ENCODE peak calls at places on chromosomes 3 and 15, in six cellular contexts. N is endothelial cell, O is foreskin fibroblast, H is GM13976, E is progenitor cell of endocrine pancreas, U is mesothelial cell of epicardium. P is an unnamed sample.

GRCh38 chr3:122918576-122919290 is 108.8 kb downstream of the SEMA5B start:
- DNase-seq in E (no peak), N (no peak), U (no peak), H (no peak), O (peak; percentile 6), P (no peak)

GRCh38 chr15:84631706-84632272 is 22.3 kb downstream of the WDR73 start:
- DNase-seq in N (no peak), H (no peak), U (no peak), O (no peak), E (no peak), P (no peak)

GRCh38 chr15:56871180-56871579 is 47.3 kb upstream of the TCF12 start:
- DNase-seq in N (no peak), H (no peak), E (no peak), U (no peak), O (peak; percentile 63), P (no peak)

GRCh38 chr15:42154576-42155355 is 1.7 kb downstream of the PLA2G4F start:
- DNase-seq in H (no peak), U (no peak), O (no peak), E (no peak), N (no peak), P (no peak)

GRCh38 chr3:128482857-128483656 is 9.9 kb downstream of the GATA2 start:
- DNase-seq in U (no peak), H (no peak), E (no peak), N (peak; percentile 69), O (peak; percentile 82), P (peak; percentile 42)

GRCh38 chr3:119194237-119195150 is 21.1 kb downstream of the UPK1B start:
- DNase-seq in E (no peak), N (no peak), U (no peak), H (no peak), O (no peak), P (no peak)

GRCh38 chr3:195900426-195901355 is 7.7 kb downstream of the TNK2 start:
- DNase-seq in H (no peak), N (no peak), U (no peak), O (peak; percentile 92), E (no peak), P (peak; percentile 40)

GRCh38 chr3:54073386-54073785 is 49.0 kb upstream of the CACNA2D3 start:
- DNase-seq in N (no peak), U (no peak), O (no peak), E (no peak), H (no peak), P (no peak)

GRCh38 chr3:114128231-114128630 is 50.6 kb downstream of the DRD3 start:
- DNase-seq in O (peak; percentile 11), E (no peak), N (no peak), U (no peak), H (no peak), P (no peak)

GRCh38 chr3:10505791-10506585 is 602 bp upstream of the ATP2B2 start:
- DNase-seq in E (no peak), U (no peak), O (no peak), N (no peak), H (no peak), P (no peak)

GRCh38 chr3:10503217-10503796 is 2.1 kb downstream of the ATP2B2 start:
- DNase-seq in N (no peak), U (no peak), O (no peak), E (no peak), H (no peak), P (no peak)

GRCh38 chr3:10502185-10502880 is 3.1 kb downstream of the ATP2B2 start:
- DNase-seq in H (no peak), E (no peak), O (no peak), U (no peak), N (no peak), P (no peak)

GRCh38 chr3:10505050-10505790 is at the start of gene ATP2B2:
- DNase-seq in H (no peak), U (no peak), E (no peak), O (no peak), N (peak; percentile 36), P (no peak)

DNA sequence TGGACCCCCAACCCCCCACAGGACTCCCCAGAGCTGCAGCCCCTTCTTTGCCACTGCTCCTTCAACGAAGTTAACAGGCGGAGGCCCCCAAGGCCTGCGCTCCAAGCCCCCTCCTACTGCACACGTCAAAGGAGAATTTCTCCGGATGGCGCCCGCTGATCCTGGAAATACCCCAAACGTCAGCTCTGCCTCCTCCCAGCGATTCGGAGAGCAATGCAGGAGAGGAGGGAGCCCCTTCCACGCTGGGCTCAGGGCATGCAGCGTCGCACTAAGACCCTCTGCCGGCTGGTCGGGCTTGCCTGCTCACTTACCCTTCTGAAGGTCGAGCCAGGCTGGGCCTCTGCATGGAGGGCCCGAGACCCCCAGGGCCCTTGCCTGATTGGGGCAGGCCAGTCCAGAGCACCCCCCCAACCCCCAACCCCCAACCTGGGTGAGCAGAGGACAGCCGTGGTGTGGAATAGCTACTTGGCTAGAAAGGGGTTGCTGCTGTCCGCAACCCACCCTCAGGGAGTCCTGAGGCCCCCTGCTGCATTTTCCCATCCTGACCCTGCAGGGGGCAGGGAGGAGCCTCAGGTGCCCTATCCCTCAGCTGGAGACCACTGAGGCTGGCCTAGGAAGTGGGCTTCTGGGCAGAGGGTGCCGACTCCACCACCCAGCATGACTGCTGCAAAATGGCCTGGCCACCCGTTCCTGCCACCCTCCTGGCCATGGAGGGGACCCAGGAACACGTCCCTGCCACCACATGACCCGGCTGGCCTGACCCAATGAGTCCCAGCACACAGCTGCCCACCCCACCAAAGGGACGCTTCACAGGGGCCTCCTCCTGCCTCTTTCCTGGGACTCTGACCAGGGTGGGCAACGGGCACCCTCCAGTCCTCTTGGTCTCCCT is 981 bp downstream of the ATP2B2 start:
- DNase-seq in H (no peak), U (no peak), E (no peak), O (no peak), N (no peak), P (no peak)
- TF ChIP-seq CTCF in H (no peak), U (no peak), E (peak; percentile 12), O (no peak), N (no peak), P (no peak)

DNA sequence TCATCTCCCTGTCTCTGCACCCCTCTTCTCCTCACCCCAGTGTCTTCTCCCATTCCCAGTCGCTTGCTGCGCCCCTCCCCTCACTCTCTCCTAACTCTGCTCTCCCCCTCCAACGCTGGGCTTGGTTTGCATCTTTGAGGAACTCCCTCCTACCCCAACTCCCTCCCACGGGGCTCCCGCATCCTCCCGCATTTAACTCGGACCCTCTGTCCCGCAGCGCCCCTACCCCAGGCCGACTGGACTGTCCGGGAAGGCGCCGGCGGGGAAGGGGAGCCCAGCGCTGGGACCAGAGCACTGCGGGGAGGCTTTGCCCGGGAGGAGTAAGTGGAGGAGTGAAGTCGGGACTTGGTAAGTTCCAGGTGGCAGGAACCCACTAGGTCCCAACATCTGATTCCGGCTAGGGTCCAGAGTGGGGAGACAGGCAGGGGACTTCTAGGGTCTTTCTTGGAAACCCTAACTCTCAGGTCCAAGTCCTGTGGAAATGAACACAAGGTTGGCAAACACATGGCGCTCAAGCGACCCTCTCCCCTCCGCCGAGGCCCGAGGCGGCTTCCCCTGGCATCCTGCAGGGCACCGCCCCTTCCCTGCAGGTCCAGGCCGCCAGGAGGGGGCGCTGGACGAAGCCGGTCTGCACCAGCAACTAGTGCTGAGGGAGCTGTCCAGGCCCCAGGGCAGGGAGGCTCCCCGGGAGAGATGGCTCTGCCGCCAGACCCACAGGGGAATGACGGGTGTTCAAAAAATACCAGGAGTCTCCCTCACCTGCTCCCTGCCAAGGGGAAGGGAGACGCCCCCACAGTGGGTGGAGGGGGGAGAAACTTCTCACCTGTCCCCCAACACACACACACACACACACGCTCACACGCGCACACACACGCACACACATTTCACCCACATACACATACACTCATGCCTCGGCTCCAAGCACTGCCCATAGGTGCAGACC is 53.2 kb downstream of the LHFPL4 start:
- DNase-seq in U (peak; percentile 84), H (peak; percentile 88), N (peak; percentile 96), E (peak; percentile 76), O (peak; percentile 53), P (peak; percentile 67)
- TF ChIP-seq CTCF in U (peak; percentile 49), H (peak; percentile 73), N (peak; percentile 72), E (peak; percentile 85), O (peak; percentile 87), P (peak; percentile 29)

GRCh38 chr15:32657198-32657886 is 15.8 kb downstream of the SCG5 start:
- DNase-seq in O (no peak), E (no peak), U (no peak), H (peak; percentile 44), N (no peak), P (no peak)
- TF ChIP-seq CTCF in O (no peak), E (no peak), U (no peak), H (no peak), N (no peak), P (no peak)

GRCh38 chr3:126696701-126697267 is 7.3 kb upstream of the CHCHD6 start:
- DNase-seq in O (no peak), U (no peak), N (no peak), H (no peak), E (no peak), P (no peak)

GRCh38 chr3:126699011-126699410 is 5.0 kb upstream of the CHCHD6 start:
- DNase-seq in O (no peak), U (no peak), E (no peak), N (no peak), H (no peak), P (no peak)

GRCh38 chr3:126692858-126693257 is 11.2 kb upstream of the CHCHD6 start:
- DNase-seq in E (no peak), U (no peak), O (no peak), H (no peak), N (no peak), P (no peak)

DNA sequence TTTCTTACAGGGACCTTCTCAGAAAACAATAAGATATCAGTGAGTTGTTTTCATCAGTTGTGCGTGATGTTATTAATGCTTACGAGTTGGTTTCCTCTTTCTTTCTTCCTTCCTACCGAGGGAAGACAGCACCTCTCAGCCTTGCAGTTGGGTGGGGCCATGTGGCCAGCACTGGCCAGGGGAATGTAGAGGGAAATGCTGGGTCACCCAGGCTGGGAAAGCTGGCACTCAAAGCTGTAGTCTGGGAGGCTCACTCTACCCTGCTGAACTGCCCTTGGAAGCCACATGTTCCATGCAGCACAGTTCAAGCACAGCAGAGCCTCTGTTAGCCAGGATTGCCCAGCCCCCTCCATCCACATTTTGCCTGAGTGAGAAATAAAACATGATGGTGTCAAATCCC is 10.1 kb upstream of the CHCHD6 start:
- DNase-seq in U (no peak), O (no peak), H (no peak), N (no peak), E (no peak), P (no peak)
- TF ChIP-seq CTCF in U (no peak), O (no peak), H (no peak), N (no peak), E (no peak), P (no peak)

DNA sequence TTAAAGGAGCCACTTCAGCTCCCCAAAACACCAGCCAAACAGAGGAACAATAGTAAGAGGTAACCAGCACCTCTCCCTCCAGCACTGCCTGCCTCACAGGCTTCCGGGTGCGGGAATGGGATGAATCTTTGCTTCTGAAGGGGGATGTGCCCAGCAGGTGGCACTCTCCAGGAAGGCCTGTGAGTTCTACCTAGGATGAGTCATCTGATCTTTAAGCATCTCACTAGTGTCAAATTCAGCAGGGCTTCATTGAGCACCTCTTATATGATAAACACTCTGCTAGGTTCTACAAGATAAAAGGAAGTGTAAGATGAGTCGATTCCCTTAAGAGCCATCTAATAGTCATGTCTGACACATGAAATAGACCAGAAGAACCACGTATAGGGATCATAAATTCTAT is 237.4 kb upstream of the UMPS start:
- DNase-seq in O (no peak), N (peak; percentile 43), U (no peak), E (no peak), H (peak; percentile 27), P (peak; percentile 71)
- TF ChIP-seq CTCF in O (peak; percentile 38), N (no peak), U (no peak), E (peak; percentile 50), H (no peak), P (peak; percentile 64)

GRCh38 chr3:58333206-58334012 is 717 bp downstream of the PXK start:
- DNase-seq in O (no peak), H (peak; percentile 75), E (no peak), U (peak; percentile 45), N (peak; percentile 22), P (peak; percentile 20)
- TF ChIP-seq CTCF in O (no peak), H (peak; percentile 46), E (no peak), U (no peak), N (no peak), P (no peak)

P was measured in adrenal gland.